ENCODE peak calls at places on chromosomes 16 and 17, in four cellular contexts. Q is lower lobe of right lung, G is retina, K is NCI-H1092 treated with DMSO at 0.1 percent for 48 hours. F is an unnamed sample.

GRCh38 chr16:10098991-10099390 is 83.2 kb downstream of the GRIN2A start:
- DNase-seq in Q (no peak), G (no peak), K (no peak), F (no peak)

GRCh38 chr17:7955414-7956042 is 23.5 kb downstream of the CNTROB start:
- DNase-seq in Q (no peak), G (no peak), K (no peak), F (no peak)

GRCh38 chr17:32917842-32918241 is 10.1 kb upstream of the TMEM98 start:
- DNase-seq in Q (no peak), G (no peak), K (no peak), F (no peak)

GRCh38 chr16:19649980-19650379 is 68.0 kb downstream of the KNOP1 start:
- DNase-seq in Q (no peak), G (no peak), K (no peak), F (no peak)

GRCh38 chr16:68992521-68992920 is 112.9 kb upstream of the HAS3 start:
- DNase-seq in Q (no peak), G (no peak), K (no peak), F (no peak)

GRCh38 chr17:43669971-43670644 is 8.4 kb upstream of the MEOX1 start:
- DNase-seq in Q (no peak), G (no peak), K (peak), F (peak)

GRCh38 chr17:83194761-83195329 is 115.4 kb downstream of the METRNL start:
- DNase-seq in Q (peak), G (no peak), K (no peak), F (no peak)

GRCh38 chr17:82962163-82962720 is 117.2 kb upstream of the METRNL start:
- DNase-seq in Q (no peak), G (no peak), K (no peak), F (no peak)

GRCh38 chr16:69240336-69240735 is 53.4 kb downstream of the SNTB2 start:
- DNase-seq in Q (no peak), G (no peak), K (no peak), F (no peak)

GRCh38 chr17:58113947-58114346 is 30.7 kb downstream of the DYNLL2 start:
- DNase-seq in Q (no peak), G (no peak), K (no peak), F (no peak)

GRCh38 chr16:21265104-21265825 is 12.8 kb downstream of the CRYM start:
- DNase-seq in Q (no peak), G (no peak), K (no peak), F (no peak)

GRCh38 chr17:13594310-13594709 is 7.4 kb downstream of the HS3ST3A1 start:
- DNase-seq in Q (no peak), G (no peak), K (no peak), F (no peak)

GRCh38 chr17:81466564-81467472 is 45.8 kb downstream of the ACTG1 start:
- DNase-seq in Q (no peak), G (no peak), K (no peak), F (no peak)